ENCODE peak calls at places on chromosomes 2 and 18, in six cellular contexts. One of them, this sample, is unnamed.

GRCh38 chr2:54384301-54385035 is 71.7 kb upstream of the SPTBN1 start:
- DNase-seq in GM13976: no peak
- DNase-seq in MM.1S: no peak
- DNase-seq in RWPE1: no peak
- DNase-seq in GM12864: no peak
- DNase-seq in right lobe of liver: no peak
- DNase-seq in this sample: no peak

GRCh38 chr2:47074691-47075090 is 80.4 kb downstream of the STPG4 start:
- DNase-seq in GM12864: no peak
- DNase-seq in MM.1S: no peak
- DNase-seq in RWPE1: no peak
- DNase-seq in right lobe of liver: no peak
- DNase-seq in GM13976: no peak
- DNase-seq in this sample: no peak

GRCh38 chr18:75073654-75074053 is 135.3 kb downstream of the PTGR3 start:
- DNase-seq in RWPE1: no peak
- DNase-seq in GM13976: no peak
- DNase-seq in right lobe of liver: no peak
- DNase-seq in MM.1S: no peak
- DNase-seq in GM12864: no peak
- DNase-seq in this sample: no peak

GRCh38 chr2:239378918-239379640 is 21.7 kb downstream of the HDAC4 start:
- DNase-seq in RWPE1: no peak
- DNase-seq in GM13976: no peak
- DNase-seq in GM12864: no peak
- DNase-seq in MM.1S: no peak
- DNase-seq in right lobe of liver: peak
- DNase-seq in this sample: no peak

GRCh38 chr2:215829261-215829660 is 184.1 kb downstream of the MREG start:
- DNase-seq in GM13976: no peak
- DNase-seq in MM.1S: no peak
- DNase-seq in GM12864: no peak
- DNase-seq in right lobe of liver: no peak
- DNase-seq in RWPE1: no peak
- DNase-seq in this sample: no peak

GRCh38 chr2:100975521-100975785 is 26.6 kb upstream of the RPL31 start:
- DNase-seq in right lobe of liver: no peak
- DNase-seq in GM13976: no peak
- DNase-seq in MM.1S: no peak
- DNase-seq in GM12864: no peak
- DNase-seq in RWPE1: no peak
- DNase-seq in this sample: no peak

GRCh38 chr2:135843671-135844070 is 6.7 kb upstream of the LCT start:
- DNase-seq in GM12864: no peak
- DNase-seq in GM13976: no peak
- DNase-seq in RWPE1: no peak
- DNase-seq in right lobe of liver: no peak
- DNase-seq in MM.1S: no peak
- DNase-seq in this sample: no peak

GRCh38 chr2:172829229-172829628 is 93.6 kb downstream of the RAPGEF4 start:
- DNase-seq in right lobe of liver: no peak
- DNase-seq in MM.1S: no peak
- DNase-seq in GM12864: no peak
- DNase-seq in RWPE1: peak
- DNase-seq in GM13976: no peak
- DNase-seq in this sample: no peak

GRCh38 chr2:195563857-195564512 is 93.0 kb upstream of the SLC39A10 start:
- DNase-seq in GM13976: no peak
- DNase-seq in GM12864: no peak
- DNase-seq in MM.1S: no peak
- DNase-seq in right lobe of liver: no peak
- DNase-seq in RWPE1: peak
- DNase-seq in this sample: no peak

GRCh38 chr2:20917724-20918572 is 95.0 kb upstream of the LDAH start:
- DNase-seq in GM13976: no peak
- DNase-seq in MM.1S: no peak
- DNase-seq in right lobe of liver: no peak
- DNase-seq in GM12864: no peak
- DNase-seq in RWPE1: peak
- DNase-seq in this sample: peak

GRCh38 chr18:61870151-61870550 is 22.7 kb downstream of the RNF152 start:
- DNase-seq in RWPE1: no peak
- DNase-seq in right lobe of liver: no peak
- DNase-seq in GM12864: no peak
- DNase-seq in GM13976: no peak
- DNase-seq in MM.1S: no peak
- DNase-seq in this sample: no peak

GRCh38 chr2:32711219-32711618 is 83.4 kb downstream of the TTC27 start:
- DNase-seq in RWPE1: peak
- DNase-seq in MM.1S: no peak
- DNase-seq in right lobe of liver: no peak
- DNase-seq in GM13976: no peak
- DNase-seq in GM12864: no peak
- DNase-seq in this sample: no peak

GRCh38 chr18:25883091-25883490 is 207.3 kb downstream of the SS18 start:
- DNase-seq in GM13976: no peak
- DNase-seq in right lobe of liver: no peak
- DNase-seq in RWPE1: no peak
- DNase-seq in MM.1S: no peak
- DNase-seq in GM12864: no peak
- DNase-seq in this sample: no peak

GRCh38 chr2:17879913-17880274 is 1.4 kb downstream of the KCNS3 start:
- DNase-seq in right lobe of liver: no peak
- DNase-seq in RWPE1: no peak
- DNase-seq in MM.1S: no peak
- DNase-seq in GM12864: no peak
- DNase-seq in GM13976: no peak
- DNase-seq in this sample: no peak

GRCh38 chr2:21431078-21431477 is 307.3 kb downstream of the TDRD15 start:
- DNase-seq in GM12864: no peak
- DNase-seq in RWPE1: no peak
- DNase-seq in right lobe of liver: no peak
- DNase-seq in MM.1S: no peak
- DNase-seq in GM13976: no peak
- DNase-seq in this sample: no peak

GRCh38 chr2:220033546-220033945 is 406.1 kb downstream of the SLC4A3 start:
- DNase-seq in GM12864: no peak
- DNase-seq in right lobe of liver: no peak
- DNase-seq in MM.1S: no peak
- DNase-seq in RWPE1: no peak
- DNase-seq in GM13976: no peak
- DNase-seq in this sample: no peak

GRCh38 chr2:39492095-39492590 is 55.1 kb upstream of the MAP4K3 start:
- DNase-seq in GM13976: peak
- DNase-seq in RWPE1: peak
- DNase-seq in MM.1S: peak
- DNase-seq in GM12864: peak
- DNase-seq in right lobe of liver: no peak
- DNase-seq in this sample: peak

GRCh38 chr18:34707670-34708069 is 2.4 kb upstream of the DTNA start:
- DNase-seq in RWPE1: peak
- DNase-seq in GM13976: no peak
- DNase-seq in GM12864: no peak
- DNase-seq in MM.1S: no peak
- DNase-seq in right lobe of liver: no peak
- DNase-seq in this sample: no peak

GRCh38 chr2:169739351-169739750 is 5.7 kb downstream of the KLHL23 start:
- DNase-seq in MM.1S: no peak
- DNase-seq in right lobe of liver: no peak
- DNase-seq in GM13976: no peak
- DNase-seq in RWPE1: no peak
- DNase-seq in GM12864: no peak
- DNase-seq in this sample: no peak

GRCh38 chr2:226548706-226549105 is 250.9 kb downstream of the IRS1 start:
- DNase-seq in GM12864: no peak
- DNase-seq in MM.1S: no peak
- DNase-seq in GM13976: no peak
- DNase-seq in right lobe of liver: no peak
- DNase-seq in RWPE1: no peak
- DNase-seq in this sample: no peak

GRCh38 chr2:26901326-26902183 is 53.6 kb downstream of the DPYSL5 start:
- DNase-seq in RWPE1: no peak
- DNase-seq in GM13976: no peak
- DNase-seq in MM.1S: no peak
- DNase-seq in right lobe of liver: no peak
- DNase-seq in GM12864: no peak
- DNase-seq in this sample: no peak

GRCh38 chr2:185012643-185013042 is 414.3 kb downstream of the ZNF804A start:
- DNase-seq in RWPE1: no peak
- DNase-seq in GM13976: no peak
- DNase-seq in right lobe of liver: no peak
- DNase-seq in GM12864: no peak
- DNase-seq in MM.1S: no peak
- DNase-seq in this sample: no peak

GRCh38 chr2:27855476-27855875 is 34.7 kb downstream of the RBKS start:
- DNase-seq in GM13976: no peak
- DNase-seq in right lobe of liver: no peak
- DNase-seq in RWPE1: peak
- DNase-seq in GM12864: no peak
- DNase-seq in MM.1S: no peak
- DNase-seq in this sample: no peak

GRCh38 chr18:9931146-9931545 is 17.3 kb downstream of the VAPA start:
- DNase-seq in GM12864: no peak
- DNase-seq in right lobe of liver: no peak
- DNase-seq in MM.1S: no peak
- DNase-seq in RWPE1: no peak
- DNase-seq in GM13976: no peak
- DNase-seq in this sample: no peak

GRCh38 chr2:190627881-190628412 is 20.9 kb upstream of the NAB1 start:
- DNase-seq in RWPE1: no peak
- DNase-seq in GM12864: no peak
- DNase-seq in MM.1S: no peak
- DNase-seq in right lobe of liver: no peak
- DNase-seq in GM13976: peak
- DNase-seq in this sample: no peak

GRCh38 chr2:29598978-29599377 is 322.4 kb downstream of the ALK start:
- DNase-seq in GM13976: no peak
- DNase-seq in GM12864: no peak
- DNase-seq in MM.1S: no peak
- DNase-seq in RWPE1: no peak
- DNase-seq in right lobe of liver: no peak
- DNase-seq in this sample: no peak

GRCh38 chr2:236565225-236565624 is 4.4 kb upstream of the ACKR3 start:
- DNase-seq in MM.1S: no peak
- DNase-seq in GM12864: no peak
- DNase-seq in right lobe of liver: no peak
- DNase-seq in RWPE1: no peak
- DNase-seq in GM13976: no peak
- DNase-seq in this sample: no peak

GRCh38 chr2:158661231-158661630 is 133.9 kb upstream of the DAPL1 start:
- DNase-seq in RWPE1: no peak
- DNase-seq in right lobe of liver: no peak
- DNase-seq in GM12864: no peak
- DNase-seq in GM13976: no peak
- DNase-seq in MM.1S: no peak
- DNase-seq in this sample: no peak

DNA sequence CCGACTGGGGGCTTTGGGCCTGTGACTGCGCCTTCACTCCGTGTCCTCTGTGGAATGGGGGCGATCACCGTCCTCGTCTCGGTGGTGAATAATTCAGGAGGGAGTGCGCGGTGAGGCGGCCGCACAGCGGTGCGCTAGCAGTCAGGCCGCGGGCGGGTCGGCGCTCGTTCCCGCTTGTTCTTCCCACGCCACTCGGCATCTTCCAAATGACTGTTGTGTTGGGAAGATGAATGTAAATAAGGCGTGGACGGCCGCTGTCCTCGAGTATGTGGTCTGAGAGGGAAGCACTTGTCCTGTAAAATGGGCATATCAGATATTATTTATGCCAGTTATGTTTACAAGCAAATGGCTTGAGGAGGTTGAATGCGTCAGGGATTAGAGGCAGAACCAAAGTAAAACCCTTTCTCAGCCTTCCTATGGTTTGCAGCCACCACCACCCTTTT is 607 bp upstream of the VPS4B start:
- DNase-seq in RWPE1: no peak
- DNase-seq in MM.1S: peak
- DNase-seq in right lobe of liver: no peak
- DNase-seq in GM13976: no peak
- DNase-seq in GM12864: no peak
- DNase-seq in this sample: no peak
- TF ChIP-seq CTCF in RWPE1: no peak
- TF ChIP-seq CTCF in MM.1S: no peak
- TF ChIP-seq CTCF in right lobe of liver: no peak
- TF ChIP-seq CTCF in GM13976: no peak
- TF ChIP-seq CTCF in GM12864: no peak
- TF ChIP-seq CTCF in this sample: no peak

GRCh38 chr2:37992631-37993030 is 67.5 kb downstream of the RMDN2 start:
- DNase-seq in right lobe of liver: no peak
- DNase-seq in GM12864: no peak
- DNase-seq in GM13976: no peak
- DNase-seq in RWPE1: no peak
- DNase-seq in MM.1S: no peak
- DNase-seq in this sample: no peak

GRCh38 chr2:37997629-37998028 is 72.5 kb downstream of the RMDN2 start:
- DNase-seq in MM.1S: no peak
- DNase-seq in GM12864: no peak
- DNase-seq in right lobe of liver: no peak
- DNase-seq in RWPE1: no peak
- DNase-seq in GM13976: no peak
- DNase-seq in this sample: no peak

GRCh38 chr2:37993135-37993534 is 68.0 kb downstream of the RMDN2 start:
- DNase-seq in GM13976: no peak
- DNase-seq in GM12864: no peak
- DNase-seq in right lobe of liver: no peak
- DNase-seq in MM.1S: no peak
- DNase-seq in RWPE1: no peak
- DNase-seq in this sample: no peak
- TF ChIP-seq CTCF in GM13976: no peak
- TF ChIP-seq CTCF in GM12864: no peak
- TF ChIP-seq CTCF in right lobe of liver: peak
- TF ChIP-seq CTCF in MM.1S: no peak
- TF ChIP-seq CTCF in RWPE1: no peak
- TF ChIP-seq CTCF in this sample: no peak

DNA sequence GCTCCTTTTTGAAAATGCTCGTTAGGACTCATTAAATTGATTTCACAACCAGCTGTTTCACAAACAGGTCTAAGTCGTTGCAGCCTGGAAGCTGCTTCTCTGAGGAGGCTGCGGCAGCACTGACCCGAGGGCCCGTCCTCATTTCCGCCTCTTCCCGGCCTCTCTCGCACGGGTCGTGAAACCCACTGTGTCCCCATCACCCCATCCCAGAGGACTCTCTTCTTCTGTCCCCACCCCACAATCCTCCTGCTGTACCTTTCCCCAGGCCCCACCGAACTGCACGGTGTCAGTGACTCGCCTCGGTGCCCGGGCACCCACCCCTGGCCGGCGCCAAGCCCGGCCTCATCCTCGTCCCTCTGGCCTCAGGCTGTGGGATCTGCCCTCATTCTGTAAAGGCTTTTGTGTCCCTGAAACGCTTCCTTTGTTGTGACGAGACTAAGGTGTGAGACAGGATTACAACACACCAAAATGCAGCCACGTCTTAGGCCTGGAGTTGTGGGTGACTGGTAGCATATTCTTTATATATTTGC is 112.7 kb upstream of the CTDP1 start:
- DNase-seq in GM13976: no peak
- DNase-seq in MM.1S: no peak
- DNase-seq in GM12864: no peak
- DNase-seq in right lobe of liver: no peak
- DNase-seq in RWPE1: no peak
- DNase-seq in this sample: peak
- TF ChIP-seq CTCF in GM13976: no peak
- TF ChIP-seq CTCF in MM.1S: no peak
- TF ChIP-seq CTCF in GM12864: no peak
- TF ChIP-seq CTCF in right lobe of liver: no peak
- TF ChIP-seq CTCF in RWPE1: no peak
- TF ChIP-seq CTCF in this sample: no peak

GRCh38 chr2:78782196-78782595 is 243.3 kb upstream of the REG3G start:
- DNase-seq in GM13976: no peak
- DNase-seq in GM12864: no peak
- DNase-seq in RWPE1: no peak
- DNase-seq in right lobe of liver: no peak
- DNase-seq in MM.1S: no peak
- DNase-seq in this sample: no peak
- TF ChIP-seq CTCF in GM13976: no peak
- TF ChIP-seq CTCF in GM12864: no peak
- TF ChIP-seq CTCF in RWPE1: no peak
- TF ChIP-seq CTCF in right lobe of liver: no peak
- TF ChIP-seq CTCF in MM.1S: no peak
- TF ChIP-seq CTCF in this sample: no peak

This sample was measured in CD14-positive monocyte.